ENCODE peak calls at places on chromosomes 11 and 22, in four cellular contexts. C, X, I and Q are unnamed samples.
A peak's percentile ranks its signal among the peaks of the same experiment; 100 is the strongest.

GRCh38 chr11:93857413-93858185 is 7.2 kb upstream of the VSTM5 start:
- DNase-seq in C (no peak), X (no peak), I (no peak), Q (no peak)

GRCh38 chr11:28815110-28815509 is 706.9 kb downstream of the METTL15 start:
- DNase-seq in C (no peak), X (no peak), I (no peak), Q (no peak)

GRCh38 chr11:118625036-118625690 is 17.7 kb downstream of the PHLDB1 start:
- DNase-seq in C (no peak), X (no peak), I (no peak), Q (no peak)

GRCh38 chr11:104999716-105000115 is 23.3 kb downstream of the CASP5 start:
- DNase-seq in C (no peak), X (peak; percentile 19), I (peak; percentile 3), Q (no peak)

GRCh38 chr11:70643642-70644041 is 245.3 kb downstream of the CTTN start:
- DNase-seq in C (no peak), X (no peak), I (no peak), Q (no peak)

GRCh38 chr11:78940500-78941225 is 366.0 kb upstream of the NARS2 start:
- DNase-seq in C (peak; percentile 84), X (no peak), I (no peak), Q (peak; percentile 89)

GRCh38 chr11:130223291-130223971 is 63.8 kb downstream of the ST14 start:
- DNase-seq in C (no peak), X (no peak), I (no peak), Q (no peak)

GRCh38 chr11:99275521-99275920 is 254.8 kb downstream of the CNTN5 start:
- DNase-seq in C (no peak), X (no peak), I (no peak), Q (no peak)

GRCh38 chr11:32774081-32774480 is 20.4 kb downstream of the CCDC73 start:
- DNase-seq in C (no peak), X (no peak), I (no peak), Q (no peak)

GRCh38 chr11:34105957-34106504 is 602 bp downstream of the NAT10 start:
- DNase-seq in C (no peak), X (no peak), I (peak; percentile 18), Q (peak; percentile 16)

GRCh38 chr11:71332046-71332445 is 79.7 kb upstream of the SHANK2 start:
- DNase-seq in C (no peak), X (no peak), I (no peak), Q (no peak)

GRCh38 chr11:16173798-16174197 is 182.5 kb downstream of the SOX6 start:
- DNase-seq in C (no peak), X (no peak), I (no peak), Q (peak; percentile 11)

GRCh38 chr11:134515081-134515960 is 103.3 kb upstream of the B3GAT1 start:
- DNase-seq in C (no peak), X (no peak), I (no peak), Q (no peak)

GRCh38 chr11:398826-399225 is 4.8 kb downstream of the PKP3 start:
- DNase-seq in C (no peak), X (peak; percentile 43), I (no peak), Q (no peak)

GRCh38 chr11:1825039-1825740 is 9.6 kb upstream of the SYT8 start:
- DNase-seq in C (peak; percentile 94), X (peak; percentile 23), I (no peak), Q (peak; percentile 93)

GRCh38 chr11:2091786-2092463 is 47.3 kb downstream of the IGF2 start:
- DNase-seq in C (no peak), X (no peak), I (no peak), Q (no peak)

GRCh38 chr22:17945851-17946690 is 78.3 kb downstream of the MICAL3 start:
- DNase-seq in C (no peak), X (no peak), I (no peak), Q (peak; percentile 36)

GRCh38 chr11:64925536-64926449 is 1.3 kb downstream of the PPP2R5B start:
- DNase-seq in C (no peak), X (no peak), I (no peak), Q (no peak)

GRCh38 chr11:22976146-22976545 is 115.9 kb upstream of the CCDC179 start:
- DNase-seq in C (no peak), X (peak; percentile 94), I (peak; percentile 91), Q (peak; percentile 19)

GRCh38 chr11:111586305-111586915 is 15.8 kb upstream of the SIK2 start:
- DNase-seq in C (no peak), X (peak; percentile 66), I (peak; percentile 66), Q (peak; percentile 59)

GRCh38 chr11:2100361-2101170 is 38.6 kb downstream of the IGF2 start:
- DNase-seq in C (peak; percentile 29), X (no peak), I (no peak), Q (no peak)

GRCh38 chr11:27300974-27301373 is 62.0 kb downstream of the CCDC34 start:
- DNase-seq in C (no peak), X (no peak), I (no peak), Q (no peak)

GRCh38 chr11:14015711-14016110 is 53.2 kb downstream of the SPON1 start:
- DNase-seq in C (peak; percentile 46), X (peak; percentile 47), I (peak; percentile 81), Q (peak; percentile 94)

GRCh38 chr22:22959147-22959827 is 71.7 kb downstream of the IGLL5 start:
- DNase-seq in C (peak; percentile 73), X (peak; percentile 31), I (peak; percentile 66), Q (peak; percentile 77)

GRCh38 chr11:3165152-3165705 is at the start of gene OSBPL5:
- DNase-seq in C (no peak), X (peak; percentile 73), I (peak; percentile 59), Q (peak; percentile 18)

DNA sequence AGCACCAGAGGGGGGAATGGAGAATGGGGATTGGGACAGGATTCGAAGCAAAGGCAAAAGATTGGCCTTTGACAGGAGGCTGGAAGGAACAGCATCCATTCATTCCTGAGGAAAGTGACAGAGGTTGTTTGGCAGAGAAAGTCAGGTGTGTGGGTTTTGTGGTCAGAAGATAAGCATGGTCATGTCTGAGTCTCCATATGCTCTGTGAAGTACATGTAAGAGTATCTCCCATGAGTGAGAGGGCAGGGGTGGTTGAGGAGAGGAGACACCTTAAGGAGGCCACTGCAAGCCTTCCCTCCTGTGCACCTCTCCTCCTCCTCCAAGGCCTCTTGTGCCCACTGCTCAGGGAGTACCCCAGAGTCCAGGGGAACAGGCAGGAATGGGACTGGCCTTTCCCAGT is 1.9 kb upstream of the NLRP10 start:
- DNase-seq in C (no peak), X (no peak), I (peak; percentile 52), Q (no peak)
- H3K18ac ChIP-seq in C (no peak overlapping the region), X (no peak overlapping the region), I (peak overlapping the region; percentile 70), Q (no peak overlapping the region)

GRCh38 chr11:114132427-114132826 is 72.9 kb downstream of the ZBTB16 start:
- DNase-seq in C (no peak), X (no peak), I (no peak), Q (peak; percentile 23)
- H3K4me1 ChIP-seq in C (peaks cover 2% of the 10 kb centered on the region), X (no peaks in the 10 kb centered on the region), I (no peaks in the 10 kb centered on the region), Q (peaks cover 9% of the 10 kb centered on the region)

DNA sequence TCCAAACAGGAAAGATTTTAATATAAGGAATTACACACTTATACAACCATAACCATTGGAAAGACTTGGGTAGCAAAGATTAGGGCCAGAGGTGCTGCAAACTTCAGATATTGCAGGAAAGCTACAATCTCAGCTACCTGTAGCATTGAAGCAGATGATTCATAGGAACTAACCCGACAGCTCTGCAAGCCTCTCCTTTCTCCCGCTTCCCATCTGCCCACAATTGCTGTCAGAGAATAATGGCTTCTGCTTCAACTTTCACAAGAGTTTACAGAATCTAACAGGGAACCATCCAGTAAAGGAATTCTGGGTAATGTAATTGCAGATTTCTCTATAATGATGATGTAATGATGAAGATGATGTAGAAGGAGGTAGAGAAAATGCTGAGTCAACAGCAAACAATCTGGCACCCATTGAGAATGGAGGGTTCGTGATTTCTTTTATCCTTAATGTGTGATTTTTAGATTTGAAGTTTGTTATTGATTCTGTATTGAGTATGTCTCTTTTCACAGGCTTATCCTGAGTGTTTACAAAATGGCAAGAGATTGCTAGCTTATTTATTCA is 70.8 kb upstream of the USP47 start:
- DNase-seq in C (no peak), X (no peak), I (no peak), Q (no peak)
- H3K9ac ChIP-seq in C (no peak overlapping the region), X (no peak overlapping the region), I (no peak overlapping the region), Q (no peak overlapping the region)

DNA sequence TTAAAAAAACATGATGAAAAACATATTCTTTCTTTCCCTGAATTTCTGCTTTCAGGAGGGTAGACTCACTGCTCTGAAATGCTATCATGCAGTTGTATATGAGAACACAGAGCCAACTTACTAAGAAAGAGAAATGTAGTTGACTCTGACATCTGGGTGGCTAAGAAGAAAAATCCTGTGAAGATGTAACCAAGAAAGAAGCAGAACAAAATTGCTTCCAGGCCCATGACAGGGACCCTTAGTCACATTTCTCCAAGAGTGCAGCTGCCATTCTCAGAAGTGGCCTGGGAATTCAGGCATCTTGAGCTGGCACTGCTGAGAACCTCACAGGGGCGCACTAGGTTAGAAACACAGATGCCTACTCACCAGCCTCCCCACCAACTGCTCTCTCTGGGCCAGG is 73.6 kb downstream of the RPL27A start:
- DNase-seq in C (no peak), X (no peak), I (peak; percentile 78), Q (no peak)
- H3K18ac ChIP-seq in C (no peak overlapping the region), X (no peak overlapping the region), I (peak overlapping the region; percentile 58), Q (no peak overlapping the region)

GRCh38 chr22:28889625-28890024 is 6.3 kb downstream of the ZNRF3 start:
- DNase-seq in C (no peak), X (no peak), I (no peak), Q (no peak)

GRCh38 chr22:28894320-28894719 is 10.9 kb downstream of the ZNRF3 start:
- DNase-seq in C (no peak), X (no peak), I (no peak), Q (no peak)

GRCh38 chr22:28892175-28892731 is 8.9 kb downstream of the ZNRF3 start:
- DNase-seq in C (no peak), X (no peak), I (no peak), Q (no peak)

GRCh38 chr22:28893810-28894209 is 10.4 kb downstream of the ZNRF3 start:
- DNase-seq in C (no peak), X (no peak), I (no peak), Q (no peak)

DNA sequence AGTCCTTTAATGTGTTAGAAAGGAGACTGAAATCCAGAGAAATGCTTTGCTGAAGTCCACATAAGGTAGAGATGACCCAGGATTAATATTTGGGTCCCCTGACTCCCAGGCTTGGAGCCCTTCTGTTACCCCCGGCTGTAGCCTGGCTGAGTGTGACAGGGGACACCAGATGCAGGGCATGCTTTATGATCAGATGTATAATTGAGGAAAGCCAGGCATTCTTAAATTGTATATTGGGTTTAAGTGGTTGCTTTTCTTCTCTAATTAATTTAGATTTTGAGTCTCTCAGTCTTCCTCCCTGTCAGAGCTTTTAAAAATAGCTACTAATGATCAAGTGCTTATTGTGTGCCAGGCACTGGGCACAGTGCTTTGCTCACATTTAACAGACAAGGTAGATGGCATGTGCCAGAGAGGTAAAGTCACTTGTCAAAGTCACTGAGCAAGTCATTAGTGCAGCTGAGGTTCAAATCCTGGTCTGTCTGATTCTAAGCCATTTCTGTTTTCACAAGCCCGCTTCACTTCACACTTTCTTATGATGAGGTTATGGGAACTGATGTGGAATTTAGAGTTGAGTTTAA is 7.9 kb downstream of the ZNRF3 start:
- DNase-seq in C (no peak), X (no peak), I (no peak), Q (no peak)
- H3K4me1 ChIP-seq in C (no peaks in the 10 kb centered on the region), X (peaks cover 3% of the 10 kb centered on the region), I (no peaks in the 10 kb centered on the region), Q (peaks cover 7% of the 10 kb centered on the region)